ENCODE peak calls at places on chromosomes 12 and 14, in five cellular contexts. G is activated CD4-positive, alpha-beta T cell treated with anti-CD3 and anti-CD28 coated beads, Interleukin-2, amount 50 U/mL, for 48 hours; E is fibroblast of mammary gland; I is naive thymus-derived CD8-positive, alpha-beta T cell; A is heart left ventricle. F is an unnamed sample.

GRCh38 chr12:7005288-7005687 is 13.0 kb downstream of the LPCAT3 start:
- DNase-seq in A (no peak), E (no peak), I (no peak), G (no peak), F (no peak)

GRCh38 chr14:63960926-63961567 is 108.2 kb downstream of the SYNE2 start:
- DNase-seq in I (no peak), E (no peak), A (no peak), G (no peak), F (no peak)

GRCh38 chr12:4027412-4027811 is 154.2 kb upstream of the PARP11 start:
- DNase-seq in G (peak), I (peak), A (no peak), E (no peak), F (no peak)

GRCh38 chr12:10235761-10236631 is 23.3 kb downstream of the GABARAPL1 start:
- DNase-seq in A (no peak), I (peak), E (peak), G (no peak), F (peak)

GRCh38 chr12:52515927-52516831 is 4.0 kb downstream of the KRT5 start:
- DNase-seq in G (no peak), I (no peak), A (no peak), E (peak), F (no peak)

GRCh38 chr12:100733817-100734593 is 60.6 kb upstream of the ANO4 start:
- DNase-seq in E (peak), A (no peak), I (no peak), G (no peak), F (no peak)

GRCh38 chr14:23153891-23154796 is 29.3 kb downstream of the SLC7A8 start:
- DNase-seq in E (peak), A (peak), I (peak), G (peak), F (peak)

GRCh38 chr14:100404419-100404818 is 81.3 kb downstream of the SLC25A47 start:
- DNase-seq in A (no peak), E (no peak), I (no peak), G (no peak), F (no peak)

GRCh38 chr12:27555928-27556778 is 32.1 kb downstream of the PPFIBP1 start:
- DNase-seq in G (no peak), E (peak), A (no peak), I (no peak), F (no peak)

GRCh38 chr12:57720606-57721595 is 17.6 kb downstream of the AGAP2 start:
- DNase-seq in E (no peak), G (no peak), A (no peak), I (no peak), F (no peak)

GRCh38 chr12:1439687-1440086 is 154.7 kb downstream of the FBXL14 start:
- DNase-seq in E (no peak), A (no peak), I (no peak), G (no peak), F (no peak)

GRCh38 chr12:112191840-112192321 is 66.5 kb downstream of the TRAFD1 start:
- DNase-seq in E (no peak), G (no peak), I (no peak), A (no peak), F (no peak)

GRCh38 chr14:68380304-68380840 is 412.5 kb downstream of the ZFP36L1 start:
- DNase-seq in I (no peak), G (no peak), E (no peak), A (no peak), F (no peak)

GRCh38 chr12:106049105-106049504 is 89.6 kb downstream of the NUAK1 start:
- DNase-seq in E (no peak), A (no peak), G (no peak), I (no peak), F (no peak)

GRCh38 chr12:94689002-94689645 is 38.8 kb upstream of the TMCC3 start:
- DNase-seq in G (no peak), A (no peak), I (no peak), E (peak), F (no peak)

GRCh38 chr12:21828111-21828775 is 53.7 kb upstream of the KCNJ8 start:
- DNase-seq in G (no peak), E (peak), I (no peak), A (no peak), F (no peak)

GRCh38 chr12:50059440-50060119 is 2.2 kb downstream of the ASIC1 start:
- DNase-seq in A (no peak), E (no peak), I (peak), G (peak), F (no peak)

GRCh38 chr12:115640929-115641328 is 636.6 kb downstream of the MED13L start:
- DNase-seq in A (no peak), G (no peak), E (peak), I (no peak), F (no peak)

GRCh38 chr14:104460920-104461651 is 118.5 kb upstream of the C14orf180 start:
- DNase-seq in G (no peak), E (no peak), A (no peak), I (no peak), F (no peak)

GRCh38 chr12:1660304-1661187 is 30.3 kb upstream of the ADIPOR2 start:
- DNase-seq in I (peak), G (peak), A (no peak), E (peak), F (peak)

GRCh38 chr12:49925433-49926194 is 21.9 kb upstream of the FAIM2 start:
- DNase-seq in A (peak), E (no peak), G (no peak), I (no peak), F (no peak)

GRCh38 chr12:162467-163307 is 51.3 kb downstream of the SLC6A12 start:
- DNase-seq in E (no peak), I (no peak), G (no peak), A (peak), F (no peak)

GRCh38 chr12:64180951-64181350 is 41.1 kb downstream of the KICS2 start:
- DNase-seq in G (no peak), E (peak), A (no peak), I (no peak), F (no peak)

GRCh38 chr14:74402264-74403251 is 23.5 kb downstream of the SYNDIG1L start:
- DNase-seq in G (no peak), E (no peak), A (no peak), I (no peak), F (no peak)

GRCh38 chr14:102403028-102403427 is 40.3 kb downstream of the TECPR2 start:
- DNase-seq in I (no peak), A (no peak), G (no peak), E (no peak), F (no peak)

GRCh38 chr14:94971750-94972149 is 185.6 kb downstream of the DICER1 start:
- DNase-seq in G (no peak), E (peak), I (no peak), A (no peak), F (peak)

GRCh38 chr14:99872786-99873440 is 79.7 kb downstream of the EML1 start:
- DNase-seq in E (no peak), G (no peak), I (no peak), A (no peak), F (no peak)

GRCh38 chr14:29799718-29800117 is 127.9 kb downstream of the PRKD1 start:
- DNase-seq in G (no peak), E (no peak), I (no peak), A (no peak), F (no peak)

GRCh38 chr12:122480753-122481152 is 20.0 kb downstream of the ZCCHC8 start:
- DNase-seq in G (no peak), E (no peak), I (no peak), A (no peak), F (no peak)

GRCh38 chr12:56346663-56347062 is 8.0 kb downstream of the IL23A start:
- DNase-seq in A (no peak), G (peak), E (no peak), I (no peak), F (no peak)

GRCh38 chr12:22046090-22046967 is at the start of gene CMAS:
- DNase-seq in I (peak), A (peak), E (peak), G (peak), F (peak)

GRCh38 chr14:26204954-26205479 is 392.8 kb downstream of the NOVA1 start:
- DNase-seq in A (peak), G (no peak), I (no peak), E (peak), F (peak)

F was measured in left cardiac atrium.